ENCODE peak calls at places on chromosome 20, in eight cellular contexts. P is memory B cell; V is NCI-H345; E is stimulated activated CD4-positive, alpha-beta T cell treated with anti-CD3 and anti-CD28 coated beads, Interleukin-1b, Interleukin-23, amount 100 ng/mL, for 4 hours; M is left lung; Z is lower leg skin; G is ovary; T is ureter. L is an unnamed sample.
A peak's percentile ranks its signal among the peaks of the same experiment; 100 is the strongest.

GRCh38 chr20:60172306-60172984 is 214.2 kb downstream of the CDH26 start:
- DNase-seq in P (no peak), V (no peak), E (no peak), M (no peak), Z (no peak), G (no peak), T (no peak), L (no peak)

GRCh38 chr20:23081263-23081811 is 4.8 kb downstream of the CD93 start:
- DNase-seq in P (no peak), V (no peak), E (no peak), M (no peak), Z (no peak), G (no peak), T (no peak), L (no peak)

GRCh38 chr20:40265872-40266533 is 423.0 kb downstream of the MAFB start:
- DNase-seq in P (no peak), V (peak; percentile 59), E (no peak), M (no peak), Z (no peak), G (no peak), T (no peak), L (no peak)

GRCh38 chr20:57913156-57913930 is 203.5 kb upstream of the PMEPA1 start:
- DNase-seq in P (no peak), V (no peak), E (no peak), M (no peak), Z (no peak), G (no peak), T (no peak), L (no peak)

GRCh38 chr20:10863337-10864060 is 189.7 kb upstream of the JAG1 start:
- DNase-seq in P (no peak), V (no peak), E (no peak), M (no peak), Z (no peak), G (no peak), T (no peak), L (no peak)

GRCh38 chr20:33433465-33433864 is 10.1 kb downstream of the SNTA1 start:
- DNase-seq in P (no peak), V (no peak), E (no peak), M (peak; percentile 56), Z (no peak), G (no peak), T (no peak), L (no peak)

GRCh38 chr20:34644345-34644744 is 32.5 kb downstream of the PIGU start:
- DNase-seq in P (no peak), V (no peak), E (no peak), M (no peak), Z (no peak), G (no peak), T (no peak), L (no peak)

GRCh38 chr20:35431621-35432429 is 6.2 kb downstream of the GDF5 start:
- DNase-seq in P (no peak), V (no peak), E (no peak), M (no peak), Z (no peak), G (no peak), T (no peak), L (no peak)

GRCh38 chr20:47670913-47671312 is 114.4 kb downstream of the SULF2 start:
- DNase-seq in P (no peak), V (no peak), E (no peak), M (no peak), Z (peak; percentile 40), G (no peak), T (no peak), L (no peak)

GRCh38 chr20:1371235-1371782 is 21.5 kb downstream of the FKBP1A start:
- DNase-seq in P (no peak), V (no peak), E (no peak), M (no peak), Z (no peak), G (no peak), T (no peak), L (no peak)

GRCh38 chr20:23146111-23146640 is 60.1 kb upstream of the CD93 start:
- DNase-seq in P (no peak), V (no peak), E (no peak), M (no peak), Z (no peak), G (no peak), T (no peak), L (no peak)

GRCh38 chr20:50380697-50381040 is 129.5 kb upstream of the PTPN1 start:
- DNase-seq in P (no peak), V (peak; percentile 21), E (no peak), M (no peak), Z (no peak), G (peak; percentile 76), T (no peak), L (no peak)

GRCh38 chr20:47262365-47263013 is 94.0 kb downstream of the ZMYND8 start:
- DNase-seq in P (peak; percentile 52), V (peak; percentile 66), E (no peak), M (no peak), Z (no peak), G (no peak), T (no peak), L (peak; percentile 31)

GRCh38 chr20:38148328-38149102 is 16.6 kb downstream of the TGM2 start:
- DNase-seq in P (no peak), V (no peak), E (no peak), M (no peak), Z (no peak), G (no peak), T (no peak), L (no peak)

GRCh38 chr20:10924628-10925266 is 250.9 kb upstream of the JAG1 start:
- DNase-seq in P (no peak), V (peak; percentile 39), E (no peak), M (no peak), Z (no peak), G (no peak), T (no peak), L (no peak)